ENCODE peak calls at places on chromosomes 16 and 17, in seven cellular contexts. One of them, this sample, is unnamed.

GRCh38 chr17:17748179-17748578 is 66.9 kb downstream of the RAI1 start:
- DNase-seq in breast epithelium: no peak
- DNase-seq in PC-3: no peak
- DNase-seq in lung: no peak
- DNase-seq in CD8-positive, alpha-beta memory T cell: no peak
- DNase-seq in cardiac muscle cell: no peak
- DNase-seq in endodermal cell: no peak
- DNase-seq in this sample: no peak

GRCh38 chr17:4249452-4250029 is 14.2 kb downstream of the ANKFY1 start:
- DNase-seq in breast epithelium: no peak
- DNase-seq in PC-3: peak; percentile 43
- DNase-seq in lung: no peak
- DNase-seq in CD8-positive, alpha-beta memory T cell: no peak
- DNase-seq in cardiac muscle cell: peak; percentile 67
- DNase-seq in endodermal cell: peak; percentile 60
- DNase-seq in this sample: no peak

GRCh38 chr16:49158029-49158642 is 123.5 kb downstream of the CBLN1 start:
- DNase-seq in breast epithelium: no peak
- DNase-seq in PC-3: peak; percentile 45
- DNase-seq in lung: no peak
- DNase-seq in CD8-positive, alpha-beta memory T cell: no peak
- DNase-seq in cardiac muscle cell: no peak
- DNase-seq in endodermal cell: peak; percentile 87
- DNase-seq in this sample: no peak

GRCh38 chr17:77400445-77400870 is 259.7 kb downstream of the SEC14L1 start:
- DNase-seq in breast epithelium: no peak
- DNase-seq in PC-3: no peak
- DNase-seq in lung: peak; percentile 46
- DNase-seq in CD8-positive, alpha-beta memory T cell: peak; percentile 67
- DNase-seq in cardiac muscle cell: peak; percentile 44
- DNase-seq in endodermal cell: peak; percentile 90
- DNase-seq in this sample: no peak

GRCh38 chr16:28089992-28090365 is 26.5 kb upstream of the GSG1L start:
- DNase-seq in breast epithelium: no peak
- DNase-seq in PC-3: no peak
- DNase-seq in lung: no peak
- DNase-seq in CD8-positive, alpha-beta memory T cell: no peak
- DNase-seq in cardiac muscle cell: no peak
- DNase-seq in endodermal cell: no peak
- DNase-seq in this sample: no peak

GRCh38 chr16:84617068-84617630 is 729 bp downstream of the COTL1 start:
- DNase-seq in breast epithelium: no peak
- DNase-seq in PC-3: no peak
- DNase-seq in lung: no peak
- DNase-seq in CD8-positive, alpha-beta memory T cell: no peak
- DNase-seq in cardiac muscle cell: no peak
- DNase-seq in endodermal cell: peak; percentile 80
- DNase-seq in this sample: no peak

GRCh38 chr16:4936181-4936990 is 562 bp downstream of the PPL start:
- DNase-seq in breast epithelium: no peak
- DNase-seq in PC-3: peak; percentile 25
- DNase-seq in lung: peak; percentile 59
- DNase-seq in CD8-positive, alpha-beta memory T cell: no peak
- DNase-seq in cardiac muscle cell: no peak
- DNase-seq in endodermal cell: peak; percentile 85
- DNase-seq in this sample: no peak

GRCh38 chr17:78774956-78775571 is 7.0 kb downstream of the CYTH1 start:
- DNase-seq in breast epithelium: no peak
- DNase-seq in PC-3: no peak
- DNase-seq in lung: no peak
- DNase-seq in CD8-positive, alpha-beta memory T cell: peak; percentile 65
- DNase-seq in cardiac muscle cell: no peak
- DNase-seq in endodermal cell: peak; percentile 57
- DNase-seq in this sample: no peak

GRCh38 chr17:48113201-48113676 is 5.7 kb downstream of the SNX11 start:
- DNase-seq in breast epithelium: no peak
- DNase-seq in PC-3: no peak
- DNase-seq in lung: no peak
- DNase-seq in CD8-positive, alpha-beta memory T cell: peak; percentile 40
- DNase-seq in cardiac muscle cell: peak; percentile 19
- DNase-seq in endodermal cell: no peak
- DNase-seq in this sample: no peak

GRCh38 chr17:19304209-19304608 is 58.3 kb downstream of the B9D1 start:
- DNase-seq in breast epithelium: no peak
- DNase-seq in PC-3: peak; percentile 19
- DNase-seq in lung: peak; percentile 71
- DNase-seq in CD8-positive, alpha-beta memory T cell: no peak
- DNase-seq in cardiac muscle cell: peak; percentile 65
- DNase-seq in endodermal cell: peak; percentile 36
- DNase-seq in this sample: no peak

GRCh38 chr17:34892864-34893263 is 68.4 kb downstream of the CCT6B start:
- DNase-seq in breast epithelium: no peak
- DNase-seq in PC-3: peak; percentile 9
- DNase-seq in lung: no peak
- DNase-seq in CD8-positive, alpha-beta memory T cell: no peak
- DNase-seq in cardiac muscle cell: peak; percentile 14
- DNase-seq in endodermal cell: peak; percentile 91
- DNase-seq in this sample: no peak

GRCh38 chr17:82956726-82957468 is 117.1 kb upstream of the ZNF750 start:
- DNase-seq in breast epithelium: peak; percentile 44
- DNase-seq in PC-3: no peak
- DNase-seq in lung: no peak
- DNase-seq in CD8-positive, alpha-beta memory T cell: no peak
- DNase-seq in cardiac muscle cell: no peak
- DNase-seq in endodermal cell: no peak
- DNase-seq in this sample: no peak

GRCh38 chr17:77914440-77915254 is 43.9 kb upstream of the TNRC6C start:
- DNase-seq in breast epithelium: no peak
- DNase-seq in PC-3: no peak
- DNase-seq in lung: no peak
- DNase-seq in CD8-positive, alpha-beta memory T cell: no peak
- DNase-seq in cardiac muscle cell: peak; percentile 74
- DNase-seq in endodermal cell: peak; percentile 89
- DNase-seq in this sample: no peak

GRCh38 chr16:566475-567361 is at the start of gene NHLRC4:
- DNase-seq in breast epithelium: peak; percentile 81
- DNase-seq in PC-3: no peak
- DNase-seq in lung: peak; percentile 59
- DNase-seq in CD8-positive, alpha-beta memory T cell: peak; percentile 28
- DNase-seq in cardiac muscle cell: peak; percentile 86
- DNase-seq in endodermal cell: peak; percentile 91
- DNase-seq in this sample: peak; percentile 93

GRCh38 chr17:66724581-66725341 is 110.2 kb upstream of the CACNG5 start:
- DNase-seq in breast epithelium: no peak
- DNase-seq in PC-3: peak; percentile 47
- DNase-seq in lung: no peak
- DNase-seq in CD8-positive, alpha-beta memory T cell: no peak
- DNase-seq in cardiac muscle cell: peak; percentile 52
- DNase-seq in endodermal cell: no peak
- DNase-seq in this sample: no peak

DNA sequence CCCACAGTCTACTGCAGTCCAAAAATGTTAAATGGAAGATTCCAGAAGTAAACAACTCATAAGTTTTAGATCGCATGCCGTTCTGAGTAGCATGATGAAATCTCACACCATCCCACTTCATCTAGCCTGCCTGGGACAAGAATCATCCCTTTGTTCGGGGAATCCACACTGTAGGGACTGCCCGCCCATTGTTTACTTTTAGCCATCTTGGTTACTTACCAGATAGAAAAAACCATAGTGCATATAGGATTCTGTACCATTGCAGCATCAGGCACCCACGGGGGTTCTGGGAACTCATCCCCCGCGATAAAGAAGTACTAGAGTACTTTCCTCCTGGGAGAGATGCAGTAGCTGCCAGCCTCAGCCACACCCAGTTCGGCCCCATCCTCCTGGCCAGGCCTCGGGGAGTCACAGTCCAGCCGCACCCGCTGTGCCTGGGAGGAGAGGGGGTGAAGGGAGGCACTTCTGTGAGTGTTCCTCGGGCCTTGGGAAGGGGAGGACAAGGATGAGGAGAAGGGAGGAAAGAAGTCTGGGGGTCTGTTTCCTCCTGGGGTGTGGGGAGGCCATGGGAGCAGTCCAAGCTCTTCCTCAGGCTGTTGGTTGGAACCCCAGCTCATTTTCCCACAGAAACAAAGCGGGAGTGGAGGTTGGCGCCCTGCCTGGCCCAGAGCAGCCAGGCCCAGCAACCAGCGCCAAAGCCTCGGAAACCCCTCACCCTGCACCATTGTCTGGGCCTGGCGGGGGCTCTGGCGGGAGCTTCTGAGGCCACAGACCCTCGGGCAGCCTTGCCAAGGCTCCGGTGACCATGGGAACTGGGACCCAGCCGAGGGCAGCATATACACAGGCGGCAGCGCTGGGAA is 8.9 kb downstream of the TRIM47 start:
- DNase-seq in breast epithelium: no peak
- DNase-seq in PC-3: no peak
- DNase-seq in lung: no peak
- DNase-seq in CD8-positive, alpha-beta memory T cell: no peak
- DNase-seq in cardiac muscle cell: peak; percentile 83
- DNase-seq in endodermal cell: peak; percentile 66
- DNase-seq in this sample: no peak
- H3K4me1 ChIP-seq in breast epithelium: peaks cover 13% of the 10 kb centered on the region
- H3K4me1 ChIP-seq in PC-3: peaks cover 17% of the 10 kb centered on the region
- H3K4me1 ChIP-seq in lung: peaks cover 3% of the 10 kb centered on the region
- H3K4me1 ChIP-seq in CD8-positive, alpha-beta memory T cell: peaks cover 23% of the 10 kb centered on the region
- H3K4me1 ChIP-seq in cardiac muscle cell: peaks cover 15% of the 10 kb centered on the region
- H3K4me1 ChIP-seq in endodermal cell: peaks cover 5% of the 10 kb centered on the region
- H3K4me1 ChIP-seq in this sample: peaks cover 77% of the 10 kb centered on the region

DNA sequence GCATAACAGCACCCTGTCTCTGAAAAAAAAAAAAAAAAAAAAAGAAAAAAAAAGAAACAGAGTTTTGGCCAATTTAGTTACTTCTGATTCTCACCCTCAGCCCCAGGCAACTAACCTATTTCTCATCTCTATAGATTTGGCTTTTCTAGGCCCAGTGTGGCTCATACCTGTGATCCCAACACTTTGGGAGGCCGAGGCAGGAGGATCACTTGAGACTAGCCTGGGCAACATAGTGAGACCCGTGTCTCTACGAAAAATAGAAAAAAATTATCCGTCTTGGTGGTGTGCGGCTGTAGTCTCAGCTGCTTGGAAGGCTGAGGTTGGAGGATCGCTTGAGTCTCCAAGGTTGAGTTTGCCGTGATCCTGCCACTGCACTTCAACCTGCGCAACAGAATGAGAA is 8.7 kb downstream of the RPS6KB1 start:
- DNase-seq in breast epithelium: no peak
- DNase-seq in PC-3: no peak
- DNase-seq in lung: no peak
- DNase-seq in CD8-positive, alpha-beta memory T cell: no peak
- DNase-seq in cardiac muscle cell: no peak
- DNase-seq in endodermal cell: no peak
- DNase-seq in this sample: no peak
- H3K36me3 ChIP-seq in breast epithelium: no peaks in the 10 kb centered on the region
- H3K36me3 ChIP-seq in PC-3: no peaks in the 10 kb centered on the region
- H3K36me3 ChIP-seq in lung: no peaks in the 10 kb centered on the region
- H3K36me3 ChIP-seq in CD8-positive, alpha-beta memory T cell: no peaks in the 10 kb centered on the region
- H3K36me3 ChIP-seq in cardiac muscle cell: no peaks in the 10 kb centered on the region
- H3K36me3 ChIP-seq in endodermal cell: no peaks in the 10 kb centered on the region
- H3K36me3 ChIP-seq in this sample: no peaks in the 10 kb centered on the region

GRCh38 chr17:64170286-64170685 is 40.3 kb upstream of the ERN1 start:
- DNase-seq in breast epithelium: no peak
- DNase-seq in PC-3: no peak
- DNase-seq in lung: no peak
- DNase-seq in CD8-positive, alpha-beta memory T cell: no peak
- DNase-seq in cardiac muscle cell: no peak
- DNase-seq in endodermal cell: no peak
- DNase-seq in this sample: no peak

GRCh38 chr17:64172510-64172909 is 42.6 kb upstream of the ERN1 start:
- DNase-seq in breast epithelium: no peak
- DNase-seq in PC-3: no peak
- DNase-seq in lung: no peak
- DNase-seq in CD8-positive, alpha-beta memory T cell: no peak
- DNase-seq in cardiac muscle cell: no peak
- DNase-seq in endodermal cell: no peak
- DNase-seq in this sample: no peak

GRCh38 chr17:64174686-64175456 is 44.9 kb upstream of the ERN1 start:
- DNase-seq in breast epithelium: no peak
- DNase-seq in PC-3: no peak
- DNase-seq in lung: peak; percentile 45
- DNase-seq in CD8-positive, alpha-beta memory T cell: no peak
- DNase-seq in cardiac muscle cell: peak; percentile 42
- DNase-seq in endodermal cell: peak; percentile 36
- DNase-seq in this sample: no peak

GRCh38 chr17:64173646-64174045 is 43.7 kb upstream of the ERN1 start:
- DNase-seq in breast epithelium: no peak
- DNase-seq in PC-3: no peak
- DNase-seq in lung: no peak
- DNase-seq in CD8-positive, alpha-beta memory T cell: no peak
- DNase-seq in cardiac muscle cell: no peak
- DNase-seq in endodermal cell: peak; percentile 4
- DNase-seq in this sample: no peak

DNA sequence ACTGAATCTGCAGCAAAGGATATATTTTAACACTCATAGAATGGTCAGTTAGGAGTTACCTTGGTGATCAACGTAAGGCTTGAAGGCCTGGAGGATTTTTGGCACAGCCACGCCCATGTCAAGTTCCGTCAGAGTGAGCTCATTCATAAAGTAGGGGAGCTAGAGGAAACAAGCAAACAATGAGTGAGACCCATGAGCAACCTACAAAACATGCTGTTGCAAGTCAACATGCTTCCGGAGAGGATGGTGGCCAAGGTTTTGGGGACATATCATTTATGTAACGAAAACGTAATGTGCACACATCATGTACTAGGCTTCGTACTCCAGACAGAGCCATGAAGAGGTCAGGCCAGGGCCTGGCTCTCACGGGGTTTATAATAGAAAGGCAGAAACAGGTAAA is 41.1 kb upstream of the ERN1 start:
- DNase-seq in breast epithelium: no peak
- DNase-seq in PC-3: peak; percentile 81
- DNase-seq in lung: no peak
- DNase-seq in CD8-positive, alpha-beta memory T cell: no peak
- DNase-seq in cardiac muscle cell: peak; percentile 47
- DNase-seq in endodermal cell: no peak
- DNase-seq in this sample: no peak
- H3K4me1 ChIP-seq in breast epithelium: no peaks in the 10 kb centered on the region
- H3K4me1 ChIP-seq in PC-3: peaks cover 9% of the 10 kb centered on the region
- H3K4me1 ChIP-seq in lung: peaks cover 4% of the 10 kb centered on the region
- H3K4me1 ChIP-seq in CD8-positive, alpha-beta memory T cell: no peaks in the 10 kb centered on the region
- H3K4me1 ChIP-seq in cardiac muscle cell: peaks cover under 1% of the 10 kb centered on the region
- H3K4me1 ChIP-seq in endodermal cell: no peaks in the 10 kb centered on the region
- H3K4me1 ChIP-seq in this sample: peaks cover 5% of the 10 kb centered on the region

DNA sequence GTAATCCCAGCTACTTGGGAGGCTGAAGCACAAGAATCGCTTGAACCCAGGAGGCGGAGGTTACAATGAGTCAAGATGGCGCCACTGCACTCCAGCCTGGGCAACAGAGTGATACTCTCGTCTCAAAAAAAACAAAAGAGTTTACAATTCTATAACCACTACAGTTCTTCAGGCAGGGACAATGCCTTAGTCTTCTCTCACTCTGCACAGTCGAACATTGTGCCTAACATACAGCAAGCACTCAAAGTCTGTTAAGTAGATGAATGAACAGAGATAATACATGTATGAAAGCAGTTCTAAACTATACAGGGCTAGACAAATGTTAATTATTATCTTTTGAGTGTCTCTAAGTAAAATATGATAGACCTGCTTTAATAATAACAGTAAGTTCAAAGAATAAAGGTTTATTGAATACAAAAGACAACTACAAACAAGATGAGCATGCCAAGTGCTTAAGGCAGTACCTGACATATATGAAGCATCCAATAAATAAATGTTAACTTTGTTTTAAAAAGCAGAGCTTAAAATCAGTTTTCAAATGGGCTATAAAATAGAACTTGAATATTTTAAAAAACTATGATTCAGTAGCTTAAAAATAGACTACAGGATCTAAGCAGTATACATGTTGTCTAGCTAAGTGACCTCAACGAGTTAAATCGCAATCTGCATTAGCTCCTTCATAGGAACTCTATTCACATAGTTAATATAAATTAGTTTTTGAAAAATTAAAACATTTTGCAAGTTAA is 19.3 kb downstream of the INTS2 start:
- DNase-seq in breast epithelium: no peak
- DNase-seq in PC-3: no peak
- DNase-seq in lung: no peak
- DNase-seq in CD8-positive, alpha-beta memory T cell: no peak
- DNase-seq in cardiac muscle cell: no peak
- DNase-seq in endodermal cell: no peak
- DNase-seq in this sample: no peak
- H3K36me3 ChIP-seq in breast epithelium: no peaks in the 10 kb centered on the region
- H3K36me3 ChIP-seq in PC-3: peaks cover 39% of the 10 kb centered on the region
- H3K36me3 ChIP-seq in lung: peaks cover 38% of the 10 kb centered on the region
- H3K36me3 ChIP-seq in CD8-positive, alpha-beta memory T cell: peaks cover 18% of the 10 kb centered on the region
- H3K36me3 ChIP-seq in cardiac muscle cell: peaks cover 49% of the 10 kb centered on the region
- H3K36me3 ChIP-seq in endodermal cell: peaks cover 72% of the 10 kb centered on the region
- H3K36me3 ChIP-seq in this sample: peaks cover 91% of the 10 kb centered on the region